ENCODE peak calls at places on chromosomes 2 and 18, in ten cellular contexts. Y, J, R, N, D, L, K, B, W and T are unnamed samples.

GRCh38 chr18:1050012-1050657 is 145.5 kb downstream of the ADCYAP1 start:
- DNase-seq in Y (no peak), L (no peak), D (peak), N (no peak), W (no peak), R (no peak), K (no peak), J (no peak), B (no peak), T (no peak)

GRCh38 chr18:3554811-3555427 is 104.9 kb downstream of the TGIF1 start:
- DNase-seq in L (no peak), W (no peak), N (no peak), J (no peak), B (no peak), K (no peak), Y (no peak), R (no peak), D (no peak), T (no peak)

GRCh38 chr2:1731512-1731962 is 12.8 kb downstream of the PXDN start:
- DNase-seq in Y (no peak), D (no peak), L (no peak), R (no peak), W (no peak), B (no peak), K (peak), N (no peak), J (peak), T (no peak)

GRCh38 chr18:41396211-41396610 is 558.8 kb upstream of the PIK3C3 start:
- DNase-seq in D (no peak), L (no peak), W (no peak), R (no peak), B (no peak), N (no peak), Y (no peak), K (no peak), J (no peak), T (no peak)

GRCh38 chr2:110720547-110720946 is 11.8 kb upstream of the ACOXL start:
- DNase-seq in D (no peak), Y (no peak), W (no peak), R (no peak), J (no peak), B (peak), N (no peak), L (no peak), K (no peak), T (no peak)

GRCh38 chr2:145352499-145352898 is 832.6 kb upstream of the ZEB2 start:
- DNase-seq in D (no peak), Y (no peak), N (no peak), B (no peak), R (no peak), K (no peak), W (no peak), L (no peak), J (no peak), T (no peak)

GRCh38 chr2:180960982-180961381 is 19.4 kb upstream of the UBE2E3 start:
- DNase-seq in B (no peak), R (no peak), K (no peak), J (no peak), L (no peak), D (no peak), W (no peak), Y (no peak), N (no peak), T (no peak)

GRCh38 chr2:88692187-88692586 is 714 bp downstream of the RPIA start:
- DNase-seq in K (peak), Y (peak), L (peak), J (no peak), D (peak), N (no peak), W (peak), B (peak), R (no peak), T (peak)

GRCh38 chr2:98037666-98038339 is 42.1 kb upstream of the TMEM131 start:
- DNase-seq in B (no peak), R (no peak), L (no peak), W (no peak), Y (no peak), J (no peak), N (no peak), D (no peak), K (no peak), T (no peak)

GRCh38 chr2:107258538-107258937 is 372.6 kb upstream of the ST6GAL2 start:
- DNase-seq in R (no peak), D (no peak), N (no peak), Y (no peak), B (no peak), L (no peak), K (no peak), J (no peak), W (no peak), T (no peak)

GRCh38 chr2:203999844-204000243 is 63.3 kb downstream of the ICOS start:
- DNase-seq in W (no peak), Y (no peak), B (no peak), N (no peak), L (no peak), D (no peak), R (no peak), K (no peak), J (no peak), T (no peak)

GRCh38 chr2:237471457-237472186 is 15.4 kb upstream of the MLPH start:
- DNase-seq in N (no peak), K (peak), D (no peak), B (peak), R (peak), W (no peak), L (peak), Y (peak), J (no peak), T (peak)

GRCh38 chr2:99879481-99879880 is 262.9 kb downstream of the AFF3 start:
- DNase-seq in Y (no peak), B (no peak), L (no peak), W (no peak), K (peak), N (no peak), R (peak), D (no peak), J (no peak), T (no peak)

GRCh38 chr2:238097988-238098853 is 1.9 kb upstream of the ESPNL start:
- DNase-seq in B (peak), D (peak), R (peak), N (peak), L (no peak), K (no peak), J (peak), W (peak), Y (peak), T (peak)

GRCh38 chr2:190786404-190787166 is 94.0 kb upstream of the GLS start:
- DNase-seq in B (peak), W (no peak), R (no peak), J (no peak), N (no peak), L (no peak), K (no peak), Y (no peak), D (no peak), T (no peak)

GRCh38 chr2:109208071-109208950 is 79.3 kb downstream of the SH3RF3 start:
- DNase-seq in L (no peak), W (no peak), K (peak), J (peak), D (no peak), N (no peak), R (no peak), B (peak), Y (no peak), T (no peak)

GRCh38 chr2:134327367-134327766 is 73.5 kb downstream of the MGAT5 start:
- DNase-seq in B (no peak), K (peak), Y (no peak), J (peak), L (no peak), D (peak), N (no peak), W (no peak), R (no peak), T (no peak)
- TF ChIP-seq CTCF in B (no peak), K (no peak), Y (no peak), J (no peak), L (no peak), D (no peak), N (no peak), W (no peak), R (no peak), T (no peak)

GRCh38 chr2:44746856-44747612 is 194.5 kb upstream of the SIX3 start:
- DNase-seq in K (no peak), B (no peak), D (no peak), N (no peak), R (no peak), J (no peak), Y (no peak), W (no peak), L (no peak), T (no peak)

GRCh38 chr2:44745922-44746321 is 195.6 kb upstream of the SIX3 start:
- DNase-seq in N (no peak), J (no peak), R (no peak), B (no peak), L (no peak), D (no peak), W (no peak), K (no peak), Y (no peak), T (no peak)

GRCh38 chr2:44745460-44745859 is 196.0 kb upstream of the SIX3 start:
- DNase-seq in W (no peak), B (no peak), N (no peak), L (no peak), R (no peak), J (no peak), Y (no peak), D (no peak), K (no peak), T (no peak)

GRCh38 chr2:44746367-44746766 is 195.1 kb upstream of the SIX3 start:
- DNase-seq in N (no peak), Y (no peak), K (no peak), J (no peak), B (no peak), R (no peak), W (no peak), D (no peak), L (no peak), T (no peak)

GRCh38 chr2:44747794-44748193 is 193.7 kb upstream of the SIX3 start:
- DNase-seq in Y (no peak), R (no peak), N (no peak), W (no peak), J (no peak), B (no peak), K (no peak), D (no peak), L (no peak), T (no peak)
- TF ChIP-seq CTCF in Y (no peak), R (no peak), N (no peak), W (no peak), J (no peak), B (no peak), K (no peak), D (no peak), L (no peak), T (no peak)

GRCh38 chr18:49884959-49885358 is 71.6 kb upstream of the ACAA2 start:
- DNase-seq in R (no peak), J (no peak), L (no peak), K (no peak), W (no peak), B (no peak), Y (no peak), D (no peak), N (no peak), T (no peak)

GRCh38 chr18:49892148-49892924 is 79.0 kb upstream of the ACAA2 start:
- DNase-seq in K (peak), N (no peak), B (no peak), W (no peak), R (peak), J (no peak), D (peak), Y (no peak), L (no peak), T (no peak)

GRCh38 chr18:49884465-49884864 is 71.1 kb upstream of the ACAA2 start:
- DNase-seq in B (no peak), K (no peak), N (no peak), D (no peak), Y (no peak), R (no peak), L (no peak), J (no peak), W (no peak), T (no peak)

GRCh38 chr18:49890041-49890440 is 76.7 kb upstream of the ACAA2 start:
- DNase-seq in K (no peak), N (no peak), D (no peak), J (no peak), B (no peak), R (no peak), L (no peak), W (no peak), Y (no peak), T (no peak)

GRCh38 chr18:49886891-49887764 is 73.8 kb upstream of the ACAA2 start:
- DNase-seq in B (no peak), N (no peak), L (no peak), R (no peak), J (no peak), K (no peak), W (no peak), Y (peak), D (no peak), T (peak)
- TF ChIP-seq CTCF in B (no peak), N (no peak), L (no peak), R (no peak), J (no peak), K (no peak), W (no peak), Y (no peak), D (peak), T (peak)

DNA sequence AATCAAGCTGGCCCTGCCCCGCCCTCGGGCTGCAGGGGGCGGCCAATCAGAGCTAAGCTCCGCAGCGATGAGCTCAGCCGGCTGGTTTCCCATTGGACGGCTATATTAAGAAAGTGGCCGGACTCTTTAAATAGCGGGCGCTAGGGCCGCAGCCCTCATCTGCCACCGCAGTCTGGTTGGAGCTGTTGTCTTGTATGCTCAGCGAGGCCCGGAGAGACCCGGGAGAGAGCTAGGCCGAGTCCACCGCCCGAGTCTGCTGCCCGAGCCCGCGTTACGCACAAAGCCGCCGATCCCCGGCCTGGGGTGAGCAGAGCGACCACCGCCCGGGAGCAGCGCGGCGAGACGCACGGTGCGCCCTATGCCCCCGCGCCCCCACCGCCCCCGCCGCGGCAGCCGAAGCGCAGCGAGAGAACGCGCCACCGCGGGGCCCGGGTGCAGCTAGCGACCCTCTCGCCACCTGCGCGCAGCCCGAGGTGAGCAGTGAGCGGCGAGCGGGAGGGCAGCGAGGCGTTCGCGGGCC is at the start of gene RHOB:
- DNase-seq in D (peak), J (peak), L (peak), R (peak), K (peak), Y (peak), N (peak), W (peak), B (peak), T (peak)
- TF ChIP-seq CTCF in D (no peak), J (no peak), L (no peak), R (no peak), K (no peak), Y (no peak), N (peak), W (no peak), B (no peak), T (no peak)

GRCh38 chr2:162885281-162886070 is 46.9 kb upstream of the KCNH7 start:
- DNase-seq in N (no peak), W (no peak), K (no peak), B (no peak), J (no peak), R (no peak), Y (no peak), D (no peak), L (no peak), T (no peak)

GRCh38 chr2:162888641-162889040 is 50.1 kb upstream of the KCNH7 start:
- DNase-seq in Y (no peak), J (no peak), W (no peak), L (no peak), B (no peak), K (no peak), D (peak), R (peak), N (no peak), T (no peak)

GRCh38 chr2:162887087-162887486 is 48.5 kb upstream of the KCNH7 start:
- DNase-seq in B (no peak), W (no peak), Y (no peak), R (no peak), L (no peak), D (no peak), N (no peak), K (no peak), J (no peak), T (no peak)

GRCh38 chr2:162887902-162888301 is 49.3 kb upstream of the KCNH7 start:
- DNase-seq in Y (no peak), N (no peak), J (no peak), K (no peak), L (no peak), B (no peak), R (no peak), W (no peak), D (no peak), T (no peak)

GRCh38 chr2:162890690-162891311 is 52.2 kb upstream of the KCNH7 start:
- DNase-seq in J (peak), Y (peak), R (peak), D (peak), L (no peak), N (no peak), K (peak), B (peak), W (no peak), T (no peak)
- TF ChIP-seq CTCF in J (peak), Y (peak), R (peak), D (peak), L (no peak), N (peak), K (peak), B (peak), W (peak), T (peak)

GRCh38 chr18:36769611-36770314 is 59.0 kb downstream of the TPGS2 start:
- DNase-seq in R (no peak), B (no peak), D (no peak), N (no peak), K (no peak), Y (peak), W (no peak), J (no peak), L (no peak), T (peak)
- TF ChIP-seq CTCF in R (peak), B (peak), D (peak), N (peak), K (peak), Y (peak), W (no peak), J (peak), L (no peak), T (peak)

DNA sequence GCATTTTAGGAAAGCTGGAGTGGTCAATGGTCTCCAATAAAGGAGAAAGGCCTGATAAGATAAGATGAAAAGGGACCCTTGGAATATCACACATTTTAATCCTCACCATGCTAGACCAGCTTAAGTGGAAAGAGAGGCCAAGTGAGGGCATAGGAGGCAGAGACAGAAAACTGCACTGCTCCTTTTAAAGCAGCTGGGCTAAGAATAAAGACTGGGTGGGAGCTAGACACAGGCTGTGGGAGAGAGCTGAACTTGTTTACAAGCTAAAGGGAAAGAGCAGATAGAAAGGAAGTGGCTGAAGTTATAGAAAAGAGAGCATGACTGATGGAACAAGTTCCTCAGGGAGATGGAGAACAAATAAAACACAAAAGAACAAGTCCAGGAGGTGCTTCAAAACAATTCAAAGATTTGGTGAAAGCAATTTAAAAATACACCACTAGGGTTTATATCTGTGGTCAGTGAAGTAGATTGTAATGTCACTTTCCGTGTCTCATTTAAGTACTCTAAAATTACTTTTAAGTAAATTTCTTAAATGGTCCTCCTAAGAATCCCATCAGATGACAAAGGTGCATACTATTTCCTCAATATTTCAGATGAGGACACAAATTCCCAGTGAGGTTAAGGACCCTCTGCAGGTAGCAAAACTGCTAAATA is 7.5 kb downstream of the COL5A2 start:
- DNase-seq in W (no peak), Y (no peak), R (peak), J (no peak), B (no peak), L (no peak), N (no peak), D (peak), K (no peak), T (no peak)
- TF ChIP-seq CTCF in W (no peak), Y (peak), R (no peak), J (no peak), B (no peak), L (no peak), N (no peak), D (peak), K (no peak), T (no peak)

GRCh38 chr2:129402076-129402475 is 577.4 kb upstream of the RAB6C start:
- DNase-seq in N (no peak), D (no peak), K (no peak), R (no peak), Y (no peak), L (no peak), W (no peak), B (no peak), J (no peak), T (no peak)
- TF ChIP-seq CTCF in N (no peak), D (no peak), K (no peak), R (no peak), Y (no peak), L (no peak), W (no peak), B (no peak), J (no peak), T (no peak)

GRCh38 chr2:47536696-47537095 is 133.7 kb downstream of the MSH2 start:
- DNase-seq in W (no peak), J (no peak), Y (no peak), K (no peak), R (no peak), N (no peak), L (no peak), D (no peak), B (no peak), T (no peak)

GRCh38 chr2:47541848-47542450 is 139.0 kb downstream of the MSH2 start:
- DNase-seq in J (no peak), N (no peak), B (no peak), L (no peak), D (no peak), K (peak), Y (no peak), W (no peak), R (no peak), T (no peak)

GRCh38 chr2:47535073-47535472 is 132.1 kb downstream of the MSH2 start:
- DNase-seq in R (no peak), Y (no peak), D (no peak), L (no peak), W (no peak), K (no peak), N (no peak), B (no peak), J (no peak), T (no peak)

GRCh38 chr2:47535991-47536390 is 133.0 kb downstream of the MSH2 start:
- DNase-seq in J (peak), Y (no peak), B (peak), N (no peak), W (no peak), D (no peak), K (no peak), R (peak), L (no peak), T (no peak)

DNA sequence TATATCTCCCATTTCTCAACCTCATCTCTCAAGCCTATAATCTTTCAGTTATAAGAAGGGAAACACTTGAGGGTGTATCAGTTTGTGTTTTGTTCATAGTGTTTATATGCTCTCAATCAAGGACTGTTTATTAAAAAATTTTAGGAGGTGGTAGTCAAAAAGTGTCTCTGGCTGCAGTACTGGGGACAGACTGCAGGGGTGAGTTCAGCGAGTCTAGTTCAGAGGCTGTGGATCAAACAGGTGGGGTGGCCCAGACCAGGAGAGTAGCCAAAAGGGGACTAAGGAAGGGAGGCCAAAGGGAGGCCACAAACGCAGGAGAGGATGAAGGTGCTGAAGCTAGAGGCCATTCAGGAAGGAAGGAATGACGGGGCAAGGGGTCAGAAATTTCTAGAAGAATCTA is 136.3 kb downstream of the MSH2 start:
- DNase-seq in J (no peak), K (no peak), N (no peak), Y (no peak), R (no peak), B (no peak), D (no peak), W (no peak), L (no peak), T (no peak)
- TF ChIP-seq CTCF in J (no peak), K (peak), N (no peak), Y (peak), R (no peak), B (no peak), D (peak), W (no peak), L (no peak), T (peak)

DNA sequence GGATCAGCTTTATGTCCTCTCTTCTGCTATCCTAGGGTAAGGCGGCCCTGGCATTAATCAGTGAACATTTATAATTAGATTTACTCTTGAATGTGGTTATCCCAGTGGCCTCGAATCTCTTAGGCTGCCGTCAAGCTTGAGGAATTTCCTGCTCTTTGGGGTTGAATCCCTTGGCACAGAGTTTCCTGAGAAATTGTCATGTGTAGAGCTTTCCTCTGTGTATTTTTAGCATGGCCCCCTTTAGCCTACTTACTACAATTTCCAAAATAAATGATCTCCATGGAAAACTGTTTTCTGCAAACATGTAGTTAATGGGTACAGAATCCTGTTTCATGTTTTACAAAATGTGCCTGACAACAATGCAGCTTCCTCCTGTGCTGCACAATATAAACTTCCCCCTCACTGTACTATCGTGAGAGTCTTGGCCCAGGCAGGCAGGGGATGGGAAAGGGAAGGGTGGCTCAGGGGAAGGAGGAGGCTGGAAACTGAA is 18.1 kb downstream of the NCAPH start:
- DNase-seq in W (no peak), J (peak), L (no peak), Y (no peak), K (no peak), B (no peak), D (peak), N (no peak), R (peak), T (no peak)
- TF ChIP-seq CTCF in W (no peak), J (no peak), L (no peak), Y (no peak), K (no peak), B (no peak), D (no peak), N (no peak), R (no peak), T (no peak)